ENCODE peak calls at places on chromosomes 16 and 17, in four cellular contexts. X is thyroid gland, J is kidney epithelial cell, D is gastrocnemius medialis. R is an unnamed sample. For H3K36me3, the result is how much of the 10 kb centered on the place peaks cover.

GRCh38 chr16:88686062-88686438 is 257 bp downstream of the SNAI3 start:
- DNase-seq in X (peak), J (no peak), D (no peak), R (no peak)

GRCh38 chr17:77076046-77076882 is 64.5 kb upstream of the SEC14L1 start:
- DNase-seq in X (no peak), J (no peak), D (no peak), R (no peak)

GRCh38 chr17:53193044-53193443 is 629.7 kb upstream of the KIF2B start:
- DNase-seq in X (no peak), J (no peak), D (no peak), R (no peak)

GRCh38 chr16:79751785-79752184 is 151.2 kb upstream of the MAF start:
- DNase-seq in X (no peak), J (no peak), D (peak), R (peak)

GRCh38 chr17:10600551-10600950 is 51.1 kb upstream of the MYH2 start:
- DNase-seq in X (no peak), J (no peak), D (no peak), R (no peak)

GRCh38 chr17:57408064-57408811 is 151.9 kb downstream of the MSI2 start:
- DNase-seq in X (no peak), J (no peak), D (no peak), R (no peak)

GRCh38 chr17:16215273-16215964 is at the start of gene NCOR1:
- DNase-seq in X (peak), J (peak), D (peak), R (peak)

GRCh38 chr16:23145608-23146007 is 3.6 kb downstream of the USP31 start:
- DNase-seq in X (no peak), J (peak), D (no peak), R (no peak)

GRCh38 chr16:89152831-89153700 is 18.5 kb upstream of the CDH15 start:
- DNase-seq in X (no peak), J (no peak), D (no peak), R (no peak)

GRCh38 chr17:48483471-48484131 is 47.2 kb downstream of the HOXB1 start:
- DNase-seq in X (peak), J (peak), D (no peak), R (no peak)

GRCh38 chr17:31824771-31825360 is 34.2 kb downstream of the COPRS start:
- DNase-seq in X (no peak), J (no peak), D (no peak), R (no peak)

GRCh38 chr17:48944519-48945260 is at the start of gene SNF8:
- DNase-seq in X (peak), J (peak), D (peak), R (peak)

GRCh38 chr16:69590590-69590989 is 24.8 kb downstream of the NFAT5 start:
- DNase-seq in X (no peak), J (no peak), D (no peak), R (no peak)

GRCh38 chr16:14302399-14303181 is 231.5 kb downstream of the MRTFB start:
- DNase-seq in X (peak), J (no peak), D (no peak), R (no peak)

GRCh38 chr16:81598083-81598482 is 153.5 kb downstream of the CMIP start:
- DNase-seq in X (no peak), J (no peak), D (no peak), R (no peak)

DNA sequence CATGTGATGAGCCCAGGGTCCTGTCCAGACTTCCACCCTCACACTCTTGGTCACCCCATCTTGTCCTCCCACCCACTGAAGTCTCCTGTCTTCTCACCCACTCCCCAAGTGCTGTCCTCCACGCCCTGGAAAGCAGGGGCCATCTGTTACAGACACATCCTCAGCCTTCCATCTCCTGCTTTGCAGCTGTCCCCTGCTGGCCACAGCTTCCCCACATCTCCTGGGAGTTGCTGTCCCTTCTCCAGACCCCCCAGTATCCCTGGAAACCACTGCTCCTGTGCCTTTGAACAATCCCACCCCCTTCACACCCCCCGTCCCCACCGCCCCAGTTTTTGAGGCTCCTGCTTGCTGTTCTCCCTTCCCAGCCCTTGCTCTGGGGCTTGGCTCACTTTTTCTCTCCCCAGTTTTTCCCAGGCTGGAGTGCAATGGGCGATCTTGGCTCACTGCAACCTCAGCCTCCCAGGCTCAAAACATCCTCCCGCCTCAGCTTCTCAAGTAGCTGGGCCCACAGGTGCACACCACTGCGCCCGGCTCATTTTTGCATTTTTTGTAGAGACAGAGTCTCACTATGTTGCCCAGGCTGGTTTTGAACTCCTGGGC is 30.4 kb upstream of the ZFP90 start:
- DNase-seq in X (no peak), J (no peak), D (no peak), R (no peak)
- H3K36me3 ChIP-seq in X (under half), J (under half), D (under half), R (under half)

DNA sequence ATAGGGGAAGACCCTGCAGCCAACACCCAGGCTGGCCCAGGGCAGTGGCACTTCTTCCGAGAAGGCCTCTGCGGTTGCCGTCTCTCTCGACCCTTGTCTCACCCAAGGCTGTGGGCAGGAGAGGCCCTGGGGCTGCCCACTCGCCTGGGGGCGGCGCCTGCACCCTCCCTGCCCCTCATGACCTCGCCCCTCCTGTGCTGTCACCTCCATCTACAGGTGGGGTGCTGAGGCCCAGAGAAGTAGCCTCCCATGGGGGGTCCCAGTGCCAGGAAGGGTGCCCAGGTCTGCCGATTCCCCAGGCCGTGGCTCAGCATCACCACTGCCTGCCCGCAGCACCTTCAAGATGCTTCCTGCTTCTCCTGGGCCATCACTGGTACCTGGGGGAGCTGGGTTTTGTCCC is 992 bp downstream of the NLRC3 start:
- DNase-seq in X (no peak), J (no peak), D (no peak), R (no peak)
- TF ChIP-seq CTCF in X (no peak), J (no peak), D (no peak), R (no peak)

DNA sequence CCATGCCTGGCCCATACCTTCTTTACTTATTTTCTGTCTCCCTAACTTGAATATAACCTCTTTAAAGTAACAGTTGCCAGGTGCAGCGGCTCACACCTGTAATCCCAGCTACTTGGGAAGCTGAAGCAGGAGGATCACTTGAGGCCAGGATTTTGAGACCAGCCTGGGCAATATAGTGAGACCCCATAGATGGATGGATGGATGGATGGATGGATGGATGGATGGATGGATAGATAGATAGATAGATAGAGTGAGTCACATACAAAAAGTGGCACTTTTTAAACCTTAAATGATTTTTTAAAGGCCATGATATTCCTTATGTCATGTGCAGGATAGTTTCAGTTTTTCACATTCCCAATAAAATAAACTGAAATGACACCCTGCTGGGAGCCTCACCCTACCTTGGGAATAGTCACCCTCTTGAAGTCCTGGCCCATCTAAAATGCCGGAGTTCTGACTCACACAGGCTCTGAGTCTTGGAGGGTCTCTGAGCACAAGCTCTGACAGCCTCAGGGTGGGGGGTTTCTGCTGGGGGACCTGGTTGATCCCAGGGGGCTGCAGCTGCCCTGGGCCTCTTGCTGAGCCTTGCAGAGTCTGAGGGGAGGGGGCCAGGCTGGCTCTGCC is 26.2 kb downstream of the CPNE2 start:
- DNase-seq in X (no peak), J (no peak), D (no peak), R (no peak)
- H3K36me3 ChIP-seq in X (under half), J (under half), D (under half), R (under half)

DNA sequence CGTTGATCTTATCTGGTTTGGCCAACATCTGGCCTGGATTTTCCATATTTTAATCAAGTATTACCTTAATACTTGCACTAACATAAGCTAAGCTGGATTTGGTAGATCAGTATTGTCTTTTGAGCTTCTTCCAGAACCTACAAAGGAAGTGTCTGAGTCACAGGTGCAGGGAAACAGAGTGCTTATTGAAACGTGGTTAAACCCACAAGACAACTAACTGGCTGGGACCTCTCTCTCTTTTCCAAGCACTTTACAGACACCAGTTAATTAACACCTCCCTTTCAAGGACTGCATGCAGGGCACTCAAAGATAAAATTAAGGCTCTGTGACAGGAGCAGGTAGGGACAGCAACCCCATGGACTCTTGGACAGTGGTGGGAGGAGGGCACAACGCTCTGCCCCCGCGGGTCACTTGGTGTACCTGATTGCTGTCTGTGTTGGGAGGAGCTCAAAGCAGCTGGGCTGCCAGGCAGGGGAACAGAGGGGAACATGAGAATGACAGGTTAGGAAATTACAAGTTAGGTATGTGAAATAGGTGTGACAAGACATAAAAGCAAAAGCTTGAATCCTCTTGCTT is 133.7 kb upstream of the MON1B start:
- DNase-seq in X (no peak), J (peak), D (no peak), R (no peak)
- TF ChIP-seq CTCF in X (no peak), J (no peak), D (no peak), R (no peak)

GRCh38 chr17:42709561-42709960 is 27.2 kb downstream of the CNTNAP1 start:
- DNase-seq in X (no peak), J (no peak), D (no peak), R (no peak)

GRCh38 chr17:42704495-42705494 is 22.5 kb downstream of the CNTNAP1 start:
- DNase-seq in X (no peak), J (no peak), D (no peak), R (no peak)

GRCh38 chr17:42708588-42708987 is 26.3 kb downstream of the CNTNAP1 start:
- DNase-seq in X (no peak), J (no peak), D (no peak), R (no peak)

GRCh38 chr17:42702446-42702845 is 20.1 kb downstream of the CNTNAP1 start:
- DNase-seq in X (no peak), J (no peak), D (no peak), R (no peak)

DNA sequence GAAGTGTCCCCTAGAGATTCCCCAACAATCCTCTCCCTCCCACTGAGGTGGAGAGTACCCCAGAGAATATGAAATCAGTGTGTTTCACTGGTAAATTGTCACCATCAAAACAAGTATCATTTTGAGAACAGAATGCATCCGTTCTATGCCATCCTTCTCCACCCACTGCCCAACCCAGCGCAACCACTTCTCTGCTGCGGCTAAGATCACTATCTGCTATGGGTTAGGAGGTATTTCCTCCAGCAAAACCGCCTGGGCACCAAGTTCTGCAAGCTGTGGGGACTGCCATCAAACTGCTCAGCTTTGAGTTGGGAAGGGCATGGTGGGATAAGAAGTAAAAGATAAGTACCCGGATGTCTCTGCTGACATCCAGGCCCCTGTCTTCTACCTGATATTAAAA is 24.4 kb downstream of the CNTNAP1 start:
- DNase-seq in X (no peak), J (no peak), D (no peak), R (no peak)
- H3K36me3 ChIP-seq in X (half or more), J (under half), D (half or more), R (half or more)

DNA sequence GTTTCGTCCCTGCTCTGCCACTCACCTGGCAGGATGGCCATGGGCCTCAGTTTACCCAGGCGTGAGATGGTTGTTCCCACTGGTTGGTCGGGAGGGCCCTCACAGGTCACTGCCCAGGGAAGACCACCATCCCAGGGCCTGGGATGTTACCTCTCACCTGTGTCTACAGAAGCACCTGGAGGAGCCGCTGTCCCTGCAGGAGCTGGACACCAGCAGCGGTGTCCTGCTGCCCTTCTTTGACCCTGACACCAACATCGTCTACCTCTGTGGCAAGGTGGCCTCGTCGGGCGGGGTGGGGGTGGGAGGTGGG is 4.1 kb downstream of the CORO1A start:
- DNase-seq in X (no peak), J (no peak), D (no peak), R (no peak)
- TF ChIP-seq CTCF in X (no peak), J (no peak), D (no peak), R (no peak)

GRCh38 chr17:5077781-5078105 is 524 bp upstream of the ZFP3 start:
- DNase-seq in X (no peak), J (no peak), D (no peak), R (no peak)
- H3K36me3 ChIP-seq in X (under half), J (under half), D (under half), R (under half)